ENCODE peak calls at places on chromosomes 5 and 9, in six cellular contexts. B is left ventricle myocardium superior; N is stimulated activated naive CD8-positive, alpha-beta T cell treated with anti-CD3 and anti-CD28 coated beads, Interleukin-15, amount 100 ng/mL, for 72 hours; L is heart right ventricle; A is sciatic nerve; T is activated CD4-positive, CD25-positive, alpha-beta regulatory T cell treated with anti-CD3 and anti-CD28 coated beads, Interleukin-2, amount 50 U/mL, for 24 hours. S is an unnamed sample.

GRCh38 chr5:10712574-10713366 is 48.3 kb downstream of the DAP start:
- ATAC-seq in B (no peak), N (peak; percentile 80), L (no peak), A (no peak), T (no peak), S (peak; percentile 71)

GRCh38 chr5:154077692-154078091 is 38.9 kb downstream of the MFAP3 start:
- ATAC-seq in B (peak; percentile 91), N (no peak), L (peak; percentile 90), A (peak; percentile 42), T (no peak), S (no peak)

GRCh38 chr5:99004960-99005359 is 76.2 kb upstream of the CHD1 start:
- ATAC-seq in B (no peak), N (peak; percentile 100), L (no peak), A (no peak), T (peak; percentile 99), S (peak; percentile 100)

GRCh38 chr5:10652151-10652550 is 88.3 kb downstream of the ANKRD33B start:
- ATAC-seq in B (no peak), N (no peak), L (peak; percentile 25), A (no peak), T (no peak), S (no peak)

GRCh38 chr5:54834121-54834842 is 151.1 kb downstream of the ESM1 start:
- ATAC-seq in B (peak; percentile 94), N (no peak), L (peak; percentile 93), A (no peak), T (no peak), S (no peak)

GRCh38 chr5:39678533-39678932 is 253.8 kb upstream of the DAB2 start:
- ATAC-seq in B (no peak), N (no peak), L (no peak), A (no peak), T (no peak), S (no peak)

GRCh38 chr9:91580136-91580535 is 156.5 kb upstream of the NFIL3 start:
- ATAC-seq in B (no peak), N (no peak), L (no peak), A (no peak), T (no peak), S (no peak)

GRCh38 chr5:25358919-25359318 is 714.1 kb upstream of the CDH10 start:
- ATAC-seq in B (no peak), N (no peak), L (no peak), A (no peak), T (no peak), S (no peak)

GRCh38 chr5:152097128-152097527 is 172.5 kb upstream of the GLRA1 start:
- ATAC-seq in B (no peak), N (peak; percentile 70), L (no peak), A (no peak), T (peak; percentile 45), S (peak; percentile 59)

GRCh38 chr9:108910402-108910801 is 23.5 kb downstream of the ELP1 start:
- ATAC-seq in B (no peak), N (no peak), L (no peak), A (no peak), T (no peak), S (no peak)

GRCh38 chr5:168073311-168073710 is 218.1 kb upstream of the WWC1 start:
- ATAC-seq in B (no peak), N (peak; percentile 12), L (no peak), A (peak; percentile 41), T (no peak), S (no peak)

GRCh38 chr5:122170630-122171029 is 41.3 kb downstream of the ZNF474 start:
- ATAC-seq in B (no peak), N (no peak), L (no peak), A (no peak), T (no peak), S (no peak)

GRCh38 chr5:77952811-77953210 is 176.7 kb upstream of the TBCA start:
- ATAC-seq in B (no peak), N (no peak), L (no peak), A (no peak), T (no peak), S (no peak)

GRCh38 chr5:112907166-112907611 is 14.8 kb downstream of the REEP5 start:
- ATAC-seq in B (peak; percentile 76), N (peak; percentile 37), L (peak; percentile 77), A (peak; percentile 38), T (no peak), S (no peak)

GRCh38 chr9:136002886-136003285 is 41.7 kb upstream of the UBAC1 start:
- ATAC-seq in B (peak; percentile 69), N (no peak), L (peak; percentile 61), A (peak; percentile 66), T (no peak), S (no peak)

GRCh38 chr9:94568250-94568889 is 13.5 kb downstream of the PCAT7 start:
- ATAC-seq in B (peak; percentile 80), N (no peak), L (peak; percentile 37), A (no peak), T (no peak), S (no peak)

GRCh38 chr5:149153193-149153750 is 12.0 kb downstream of the ABLIM3 start:
- ATAC-seq in B (no peak), N (no peak), L (peak; percentile 0), A (no peak), T (no peak), S (no peak)

GRCh38 chr5:17918373-17919104 is 284.3 kb downstream of the TAF11L14 start:
- ATAC-seq in B (no peak), N (no peak), L (no peak), A (no peak), T (no peak), S (no peak)

GRCh38 chr5:131254741-131255140 is 9.1 kb upstream of the CDC42SE2 start:
- ATAC-seq in B (no peak), N (peak; percentile 53), L (no peak), A (no peak), T (peak; percentile 68), S (peak; percentile 48)

GRCh38 chr5:126285307-126285706 is 137.9 kb upstream of the GRAMD2B start:
- ATAC-seq in B (no peak), N (no peak), L (peak; percentile 35), A (no peak), T (no peak), S (no peak)

GRCh38 chr9:530681-531080 is 310.8 kb upstream of the DMRT1 start:
- ATAC-seq in B (peak; percentile 72), N (no peak), L (peak; percentile 54), A (no peak), T (no peak), S (no peak)

GRCh38 chr5:89478856-89479255 is 595.9 kb upstream of the MEF2C start:
- ATAC-seq in B (no peak), N (no peak), L (no peak), A (no peak), T (no peak), S (no peak)

GRCh38 chr5:160359816-160360215 is 10.6 kb downstream of the C1QTNF2 start:
- ATAC-seq in B (no peak), N (no peak), L (no peak), A (no peak), T (no peak), S (no peak)

GRCh38 chr5:74575741-74576538 is 64.6 kb downstream of the ENC1 start:
- ATAC-seq in B (peak; percentile 67), N (peak; percentile 58), L (peak; percentile 63), A (peak; percentile 58), T (peak; percentile 83), S (peak; percentile 64)

GRCh38 chr5:115189866-115190265 is 20.2 kb upstream of the TRIM36 start:
- ATAC-seq in B (no peak), N (no peak), L (no peak), A (no peak), T (no peak), S (no peak)

GRCh38 chr5:62720036-62720441 is 141.4 kb downstream of the LRRC70 start:
- ATAC-seq in B (peak; percentile 29), N (peak; percentile 74), L (no peak), A (peak; percentile 59), T (peak; percentile 38), S (no peak)

GRCh38 chr5:103411721-103412120 is 150.9 kb downstream of the NUDT12 start:
- ATAC-seq in B (no peak), N (no peak), L (no peak), A (no peak), T (no peak), S (no peak)

GRCh38 chr9:97911970-97912369 is 10.3 kb downstream of the TRMO start:
- ATAC-seq in B (no peak), N (no peak), L (no peak), A (no peak), T (no peak), S (no peak)

GRCh38 chr5:33939863-33940262 is 3.7 kb downstream of the RXFP3 start:
- ATAC-seq in B (no peak), N (no peak), L (no peak), A (no peak), T (no peak), S (no peak)

GRCh38 chr5:7805379-7805778 is 45.6 kb downstream of the CFAP90 start:
- ATAC-seq in B (no peak), N (no peak), L (no peak), A (no peak), T (no peak), S (no peak)

GRCh38 chr5:14968796-14969195 is 97.2 kb upstream of the ANKH start:
- ATAC-seq in B (no peak), N (no peak), L (no peak), A (no peak), T (no peak), S (no peak)

GRCh38 chr5:100818340-100818739 is 84.7 kb downstream of the ST8SIA4 start:
- ATAC-seq in B (no peak), N (no peak), L (no peak), A (no peak), T (peak; percentile 38), S (no peak)

GRCh38 chr9:87119328-87119881 is 172.1 kb upstream of the GAS1 start:
- ATAC-seq in B (peak; percentile 92), N (no peak), L (peak; percentile 90), A (no peak), T (no peak), S (no peak)